ENCODE peak calls at places on chromosomes 3 and 15, in six cellular contexts. O is fibroblast of pulmonary artery, T is nephron progenitor cell, B is lower leg skin, A is mammary epithelial cell, Q is tibial artery. F is an unnamed sample.

GRCh38 chr15:90757461-90757860 is 40.3 kb downstream of the BLM start:
- DNase-seq in Q (no peak), T (no peak), O (no peak), A (no peak), B (no peak), F (no peak)

GRCh38 chr3:28575100-28575747 is 226.6 kb upstream of the AZI2 start:
- DNase-seq in O (peak), A (no peak), B (no peak), T (peak), Q (peak), F (peak)

GRCh38 chr3:156449712-156450574 is 105.0 kb downstream of the SSR3 start:
- DNase-seq in Q (no peak), T (peak), O (peak), B (no peak), A (peak), F (peak)

GRCh38 chr3:161305095-161305991 is 66.0 kb downstream of the SPTSSB start:
- DNase-seq in T (no peak), O (peak), A (peak), Q (no peak), B (no peak), F (peak)

GRCh38 chr3:177778633-177779032 is 581.4 kb upstream of the TBL1XR1 start:
- DNase-seq in A (no peak), B (no peak), Q (no peak), T (no peak), O (no peak), F (no peak)

GRCh38 chr3:144431134-144431533 is 459.5 kb downstream of the DIPK2A start:
- DNase-seq in O (no peak), B (no peak), T (no peak), Q (no peak), A (no peak), F (no peak)

GRCh38 chr3:195286115-195286872 is 15.3 kb upstream of the XXYLT1 start:
- DNase-seq in O (peak), A (no peak), B (no peak), T (no peak), Q (no peak), F (peak)

GRCh38 chr15:74138642-74139041 is 8.3 kb downstream of the ISLR2 start:
- DNase-seq in T (no peak), Q (no peak), A (no peak), B (no peak), O (no peak), F (no peak)

GRCh38 chr15:42825599-42825998 is 88.7 kb upstream of the CDAN1 start:
- DNase-seq in B (no peak), O (no peak), A (no peak), T (no peak), Q (no peak), F (no peak)

GRCh38 chr3:149085828-149086231 is 503 bp downstream of the HLTF start:
- DNase-seq in O (peak), B (no peak), Q (no peak), T (no peak), A (peak), F (peak)

DNA sequence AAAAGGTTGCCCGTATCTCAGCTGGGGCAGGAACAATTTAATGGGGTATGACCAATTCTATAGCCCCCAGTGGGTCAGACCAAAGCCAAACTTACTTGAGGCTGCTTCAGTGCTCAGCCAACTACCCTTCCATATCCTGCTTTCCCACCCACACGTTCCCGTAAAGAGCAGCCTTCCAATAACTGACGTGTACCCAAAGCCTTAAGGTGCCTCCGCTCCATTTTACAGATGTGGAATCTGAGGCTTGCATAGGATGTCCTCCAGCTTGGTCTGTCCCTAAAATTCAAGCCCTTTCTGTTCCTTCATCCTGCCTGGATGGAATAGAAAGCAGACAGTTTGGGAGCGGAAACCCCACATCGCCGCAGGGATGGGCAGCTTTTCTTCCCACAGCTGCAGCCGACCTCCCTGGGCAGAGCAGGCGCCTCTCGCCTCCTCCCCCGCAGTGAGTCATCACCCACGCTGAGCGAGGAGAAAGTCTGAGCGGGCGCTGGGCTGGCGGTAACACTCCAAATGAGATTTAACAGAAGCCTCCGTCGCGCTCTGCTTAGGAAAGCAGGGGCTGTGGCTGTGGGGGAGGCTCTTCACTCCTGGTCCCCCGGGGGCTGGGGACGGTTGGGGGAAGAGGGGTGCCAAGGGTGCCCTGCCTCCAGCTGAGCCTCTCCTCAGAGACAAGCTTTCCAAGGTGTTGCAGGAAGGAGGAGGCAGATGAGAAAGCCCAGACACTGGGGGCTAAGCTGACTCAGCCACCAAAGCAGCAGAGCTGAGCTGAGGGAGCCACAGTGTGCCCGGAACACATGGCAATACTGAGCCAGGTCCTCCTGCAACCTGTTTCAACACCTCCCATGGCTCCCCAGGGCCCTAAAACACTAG is 57.8 kb upstream of the HRH1 start:
- DNase-seq in Q (peak), O (peak), A (peak), B (peak), T (peak), F (peak)
- TF ChIP-seq CTCF in Q (no peak), O (no peak), A (no peak), B (no peak), T (no peak), F (peak)

GRCh38 chr15:23648920-23649515 is 1.4 kb upstream of the MAGEL2 start:
- DNase-seq in T (peak), B (no peak), A (no peak), Q (no peak), O (peak), F (no peak)
- TF ChIP-seq CTCF in T (peak), B (no peak), A (no peak), Q (peak), O (peak), F (peak)

GRCh38 chr15:85168642-85169173 is 187.1 kb downstream of the PDE8A start:
- DNase-seq in O (no peak), A (peak), T (peak), B (no peak), Q (no peak), F (peak)
- TF ChIP-seq CTCF in O (peak), A (peak), T (peak), B (no peak), Q (no peak), F (peak)

GRCh38 chr15:87564666-87565065 is 691.9 kb downstream of the NTRK3 start:
- DNase-seq in A (no peak), T (no peak), Q (no peak), O (no peak), B (no peak), F (no peak)

GRCh38 chr15:87562203-87562602 is 694.3 kb downstream of the NTRK3 start:
- DNase-seq in A (no peak), B (no peak), O (no peak), Q (no peak), T (no peak), F (no peak)

GRCh38 chr15:87563840-87564239 is 692.7 kb downstream of the NTRK3 start:
- DNase-seq in O (no peak), T (no peak), A (no peak), Q (no peak), B (no peak), F (no peak)

GRCh38 chr15:87557871-87558270 is 698.7 kb downstream of the NTRK3 start:
- DNase-seq in Q (no peak), T (no peak), A (peak), B (no peak), O (no peak), F (no peak)

GRCh38 chr15:87561641-87562040 is 694.9 kb downstream of the NTRK3 start:
- DNase-seq in A (no peak), O (no peak), B (no peak), T (no peak), Q (no peak), F (no peak)
- TF ChIP-seq CTCF in A (no peak), O (no peak), B (no peak), T (no peak), Q (no peak), F (no peak)

GRCh38 chr3:107861422-107861821 is 229.4 kb downstream of the CD47 start:
- DNase-seq in O (no peak), B (no peak), A (no peak), T (no peak), Q (no peak), F (no peak)

GRCh38 chr3:107850681-107851080 is 240.2 kb downstream of the CD47 start:
- DNase-seq in A (no peak), T (no peak), O (no peak), B (no peak), Q (no peak), F (no peak)

GRCh38 chr3:107857854-107858253 is 233.0 kb downstream of the CD47 start:
- DNase-seq in Q (no peak), T (no peak), A (no peak), O (no peak), B (no peak), F (no peak)

DNA sequence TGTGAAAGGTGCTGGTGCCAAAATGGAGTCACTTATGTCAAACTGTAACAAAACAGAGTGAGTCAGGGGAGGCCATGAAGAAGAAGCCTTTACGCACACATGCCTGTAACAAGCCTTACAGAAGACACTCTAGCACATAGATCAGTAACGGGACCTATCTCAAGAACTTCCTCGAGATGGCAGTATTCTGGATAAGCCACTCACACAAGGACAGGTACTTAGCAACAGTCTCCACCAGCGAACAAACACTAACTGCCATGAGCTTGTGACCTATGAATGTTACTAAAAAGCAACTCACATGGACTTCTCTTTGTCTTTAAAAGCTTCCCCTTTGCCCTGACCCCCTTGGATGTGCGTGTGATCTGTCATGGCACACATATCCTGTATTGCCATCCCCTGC is 235.1 kb downstream of the CD47 start:
- DNase-seq in B (no peak), A (peak), Q (no peak), O (peak), T (no peak), F (peak)
- TF ChIP-seq CTCF in B (no peak), A (no peak), Q (no peak), O (peak), T (no peak), F (no peak)

GRCh38 chr3:71025516-71025915 is 558.0 kb downstream of the FOXP1 start:
- DNase-seq in Q (no peak), B (no peak), O (no peak), A (no peak), T (no peak), F (no peak)

GRCh38 chr3:71026634-71027578 is 556.6 kb downstream of the FOXP1 start:
- DNase-seq in B (no peak), A (no peak), O (no peak), Q (no peak), T (no peak), F (no peak)

GRCh38 chr3:71025010-71025409 is 558.5 kb downstream of the FOXP1 start:
- DNase-seq in Q (no peak), A (no peak), O (no peak), T (no peak), B (no peak), F (no peak)

GRCh38 chr3:71018794-71019193 is 564.7 kb downstream of the FOXP1 start:
- DNase-seq in T (no peak), B (no peak), O (no peak), Q (no peak), A (no peak), F (no peak)

GRCh38 chr3:71022552-71023335 is 560.8 kb downstream of the FOXP1 start:
- DNase-seq in O (no peak), Q (no peak), T (no peak), B (no peak), A (peak), F (peak)
- TF ChIP-seq CTCF in O (peak), Q (no peak), T (no peak), B (no peak), A (no peak), F (no peak)

GRCh38 chr3:133467780-133468179 is 67.9 kb downstream of the BFSP2 start:
- DNase-seq in T (no peak), A (no peak), Q (no peak), B (no peak), O (no peak), F (no peak)

GRCh38 chr3:133466531-133467386 is 66.9 kb downstream of the BFSP2 start:
- DNase-seq in A (no peak), T (no peak), Q (no peak), O (no peak), B (no peak), F (peak)

GRCh38 chr3:133463441-133463860 is 63.6 kb downstream of the BFSP2 start:
- DNase-seq in O (no peak), T (no peak), Q (no peak), B (no peak), A (no peak), F (no peak)

GRCh38 chr3:133461291-133461690 is 61.4 kb downstream of the BFSP2 start:
- DNase-seq in T (no peak), A (peak), B (no peak), Q (no peak), O (no peak), F (peak)

GRCh38 chr3:133464573-133464972 is 64.7 kb downstream of the BFSP2 start:
- DNase-seq in A (peak), O (peak), T (no peak), Q (no peak), B (no peak), F (peak)
- TF ChIP-seq CTCF in A (peak), O (peak), T (no peak), Q (no peak), B (no peak), F (peak)

GRCh38 chr3:128845119-128845518 is 34.3 kb upstream of the ACAD9 start:
- DNase-seq in A (no peak), Q (no peak), T (peak), O (no peak), B (no peak), F (no peak)
- TF ChIP-seq CTCF in A (no peak), Q (no peak), T (no peak), O (no peak), B (no peak), F (no peak)